ENCODE peak calls at places on chromosomes 6 and 20, in nine cellular contexts. O is NCI-H345; J is HS-5; R is CD8-positive, alpha-beta T cell; M is mesenteric fat pad; P is EL; B is progenitor cell of endocrine pancreas; X is keratinocyte; G is T-helper 2 cell treated with Interferon-gamma antibody and Interleukin-4, amounts not matched to agents 5 μg/mL and 100 μg/mL, for 36 hours. H is an unnamed sample.

GRCh38 chr20:24470782-24471582 is 1.6 kb downstream of the SYNDIG1 start:
- DNase-seq in O (peak), J (no peak), R (no peak), M (peak), P (no peak), B (no peak), X (no peak), G (no peak), H (no peak)

GRCh38 chr6:54236984-54237383 is 71.3 kb upstream of the TINAG start:
- DNase-seq in O (no peak), J (no peak), R (no peak), M (no peak), P (no peak), B (no peak), X (no peak), G (no peak), H (no peak)

GRCh38 chr6:47072667-47073066 is 30.5 kb upstream of the ADGRF1 start:
- DNase-seq in O (no peak), J (no peak), R (no peak), M (no peak), P (no peak), B (no peak), X (no peak), G (no peak), H (no peak)

GRCh38 chr6:18990313-18990978 is 603.3 kb downstream of the RNF144B start:
- DNase-seq in O (peak), J (no peak), R (no peak), M (peak), P (peak), B (peak), X (no peak), G (peak), H (peak)

GRCh38 chr6:25963426-25964123 is 973 bp downstream of the TRIM38 start:
- DNase-seq in O (peak), J (no peak), R (no peak), M (no peak), P (peak), B (no peak), X (no peak), G (no peak), H (no peak)

GRCh38 chr6:119484598-119484997 is 135.0 kb upstream of the MAN1A1 start:
- DNase-seq in O (no peak), J (peak), R (no peak), M (no peak), P (peak), B (no peak), X (peak), G (no peak), H (no peak)

GRCh38 chr6:166228839-166229528 is 61.3 kb upstream of the TBXT start:
- DNase-seq in O (no peak), J (no peak), R (no peak), M (no peak), P (no peak), B (no peak), X (no peak), G (no peak), H (no peak)

GRCh38 chr6:53244958-53245357 is 96.3 kb upstream of the GCM1 start:
- DNase-seq in O (no peak), J (no peak), R (no peak), M (no peak), P (no peak), B (no peak), X (no peak), G (no peak), H (peak)

GRCh38 chr6:135451617-135452190 is 45.8 kb downstream of the AHI1 start:
- DNase-seq in O (peak), J (peak), R (no peak), M (no peak), P (peak), B (no peak), X (no peak), G (no peak), H (no peak)

GRCh38 chr6:2872417-2873358 is 30.4 kb downstream of the SERPINB9 start:
- DNase-seq in O (no peak), J (no peak), R (no peak), M (no peak), P (no peak), B (no peak), X (no peak), G (no peak), H (no peak)

GRCh38 chr6:129567374-129567773 is 142.6 kb downstream of the ARHGAP18 start:
- DNase-seq in O (no peak), J (no peak), R (no peak), M (no peak), P (peak), B (no peak), X (no peak), G (no peak), H (no peak)

GRCh38 chr6:100381111-100381510 is 83.6 kb downstream of the SIM1 start:
- DNase-seq in O (no peak), J (no peak), R (no peak), M (no peak), P (no peak), B (no peak), X (no peak), G (no peak), H (no peak)

GRCh38 chr6:13922750-13923149 is 2.0 kb upstream of the RNF182 start:
- DNase-seq in O (no peak), J (no peak), R (no peak), M (no peak), P (no peak), B (no peak), X (no peak), G (no peak), H (no peak)

GRCh38 chr6:39426057-39426592 is 103.6 kb upstream of the KCNK16 start:
- DNase-seq in O (peak), J (peak), R (no peak), M (no peak), P (peak), B (no peak), X (peak), G (no peak), H (no peak)

GRCh38 chr20:14093652-14094051 is 98.3 kb downstream of the MACROD2 start:
- DNase-seq in O (peak), J (no peak), R (no peak), M (no peak), P (no peak), B (no peak), X (no peak), G (no peak), H (no peak)

GRCh38 chr20:8153281-8153908 is 21.3 kb downstream of the PLCB1 start:
- DNase-seq in O (peak), J (no peak), R (no peak), M (no peak), P (peak), B (no peak), X (no peak), G (no peak), H (no peak)

GRCh38 chr20:22962567-22963439 is 72.3 kb upstream of the SSTR4 start:
- DNase-seq in O (no peak), J (no peak), R (no peak), M (no peak), P (no peak), B (no peak), X (no peak), G (no peak), H (no peak)

H was measured in Peyer's patch.